ENCODE peak calls at places on chromosomes 3 and 15, in six cellular contexts. C is GM23338, O is choroid plexus epithelial cell, R is brain microvascular endothelial cell, J is cardiac muscle cell, L is suprapubic skin. H is an unnamed sample.

GRCh38 chr3:99131876-99132275 is 230.4 kb upstream of the DCBLD2 start:
- DNase-seq in O (peak), J (no peak), R (no peak), L (no peak), C (no peak), H (peak)

GRCh38 chr15:65773386-65774111 is 18.5 kb downstream of the DENND4A start:
- DNase-seq in R (no peak), O (no peak), J (no peak), L (no peak), C (no peak), H (no peak)

GRCh38 chr3:43770426-43771103 is 79.8 kb downstream of the ABHD5 start:
- DNase-seq in C (no peak), L (peak), O (peak), J (no peak), R (peak), H (no peak)

GRCh38 chr3:12178091-12178820 is 19.5 kb upstream of the TIMP4 start:
- DNase-seq in O (peak), J (no peak), C (no peak), R (peak), L (no peak), H (peak)

GRCh38 chr15:69045810-69046209 is 31.3 kb downstream of the NOX5 start:
- DNase-seq in J (peak), L (no peak), O (peak), R (peak), C (peak), H (peak)

GRCh38 chr3:10145685-10146084 is 4.1 kb downstream of the VHL start:
- DNase-seq in C (no peak), L (no peak), O (no peak), R (no peak), J (no peak), H (no peak)

GRCh38 chr3:61236556-61236955 is 14.7 kb downstream of the FHIT start:
- DNase-seq in J (no peak), C (no peak), L (no peak), O (no peak), R (no peak), H (no peak)

GRCh38 chr15:70269331-70269911 is 171.7 kb upstream of the TLE3 start:
- DNase-seq in L (no peak), C (no peak), J (no peak), O (no peak), R (no peak), H (no peak)

GRCh38 chr15:39594056-39594763 is 13.3 kb downstream of the THBS1 start:
- DNase-seq in J (no peak), C (no peak), R (no peak), L (no peak), O (no peak), H (peak)

GRCh38 chr15:72202302-72202701 is 4.7 kb upstream of the GRAMD2A start:
- DNase-seq in L (no peak), J (no peak), R (no peak), O (no peak), C (no peak), H (no peak)

GRCh38 chr3:127386490-127386889 is 98.6 kb upstream of the PRR20G start:
- DNase-seq in L (no peak), O (no peak), J (no peak), C (no peak), R (no peak), H (no peak)

GRCh38 chr3:197787412-197787811 is 3.6 kb upstream of the LRCH3 start:
- DNase-seq in J (no peak), L (no peak), C (no peak), O (peak), R (no peak), H (no peak)

GRCh38 chr3:31533169-31533870 is 595 bp downstream of the STT3B start:
- DNase-seq in J (peak), R (peak), C (peak), O (peak), L (peak), H (peak)

GRCh38 chr3:45664558-45664957 is 24.6 kb upstream of the SACM1L start:
- DNase-seq in R (no peak), C (no peak), O (no peak), L (no peak), J (no peak), H (no peak)

GRCh38 chr3:4139462-4140140 is 163.6 kb upstream of the SETMAR start:
- DNase-seq in R (no peak), L (no peak), J (no peak), C (no peak), O (no peak), H (no peak)

GRCh38 chr3:121918779-121919483 is 24.7 kb downstream of the SLC15A2 start:
- DNase-seq in R (no peak), L (no peak), J (no peak), O (no peak), C (no peak), H (no peak)

GRCh38 chr3:66923991-66924390 is 74.1 kb upstream of the KBTBD8 start:
- DNase-seq in L (no peak), C (no peak), J (no peak), O (no peak), R (no peak), H (no peak)

GRCh38 chr3:14261229-14261628 is 82.6 kb downstream of the LSM3 start:
- DNase-seq in C (peak), J (peak), L (peak), O (peak), R (peak), H (peak)

GRCh38 chr3:135083179-135083578 is 288.1 kb downstream of the EPHB1 start:
- DNase-seq in C (no peak), L (no peak), J (no peak), O (no peak), R (no peak), H (no peak)

GRCh38 chr15:79673416-79674123 is 223.2 kb downstream of the MTHFS start:
- DNase-seq in L (no peak), C (peak), J (no peak), R (peak), O (peak), H (peak)

GRCh38 chr3:141093971-141094401 is 42.8 kb downstream of the SPSB4 start:
- DNase-seq in L (no peak), J (no peak), R (no peak), C (no peak), O (peak), H (peak)

GRCh38 chr3:25532763-25533162 is 104.7 kb downstream of the RARB start:
- DNase-seq in L (no peak), R (peak), J (no peak), O (peak), C (peak), H (no peak)

GRCh38 chr3:140974900-140975299 is 33.3 kb downstream of the SLC25A36 start:
- DNase-seq in L (no peak), R (no peak), J (no peak), C (no peak), O (no peak), H (no peak)

GRCh38 chr3:123105201-123106189 is 38.7 kb downstream of the PDIA5 start:
- DNase-seq in O (no peak), C (no peak), L (no peak), J (no peak), R (no peak), H (no peak)

GRCh38 chr15:59388670-59389069 is 16.0 kb upstream of the MYO1E start:
- DNase-seq in C (no peak), R (no peak), J (no peak), O (peak), L (no peak), H (peak)

GRCh38 chr3:171464462-171464861 is 4.3 kb upstream of the TNIK start:
- DNase-seq in J (no peak), C (peak), L (no peak), O (no peak), R (no peak), H (no peak)

GRCh38 chr3:13461169-13462124 is 18.7 kb upstream of the HDAC11 start:
- DNase-seq in J (peak), L (no peak), O (peak), R (peak), C (peak), H (peak)

GRCh38 chr3:164723396-164723795 is 354.9 kb downstream of the SI start:
- DNase-seq in J (no peak), L (no peak), O (no peak), C (no peak), R (no peak), H (no peak)

GRCh38 chr3:101144080-101144479 is 150.9 kb upstream of the ABI3BP start:
- DNase-seq in L (no peak), C (peak), R (no peak), J (no peak), O (no peak), H (no peak)

GRCh38 chr3:128297401-128298138 is 144.3 kb downstream of the EEFSEC start:
- DNase-seq in L (peak), J (peak), C (no peak), R (no peak), O (peak), H (no peak)

GRCh38 chr3:43223670-43224364 is 62.5 kb upstream of the SNRK start:
- DNase-seq in J (no peak), C (no peak), L (no peak), R (no peak), O (peak), H (peak)

GRCh38 chr15:73346735-73347312 is 21.9 kb downstream of the HCN4 start:
- DNase-seq in O (peak), L (no peak), C (peak), J (peak), R (peak), H (peak)

GRCh38 chr15:29124581-29125381 is 144.8 kb downstream of the NSMCE3 start:
- DNase-seq in J (no peak), O (peak), C (peak), L (no peak), R (peak), H (peak)

GRCh38 chr3:23713641-23714040 is 92.1 kb upstream of the UBE2E1 start:
- DNase-seq in R (peak), C (no peak), J (no peak), L (no peak), O (no peak), H (peak)

GRCh38 chr15:40065166-40065565 is 26.2 kb upstream of the SRP14 start:
- DNase-seq in C (no peak), R (no peak), L (no peak), J (no peak), O (no peak), H (no peak)

GRCh38 chr3:108183178-108183577 is 39.0 kb downstream of the IFT57 start:
- DNase-seq in J (no peak), L (no peak), C (no peak), O (peak), R (no peak), H (no peak)

GRCh38 chr3:34077796-34078195 is 279.4 kb downstream of the PDCD6IP start:
- DNase-seq in O (peak), L (no peak), R (no peak), C (no peak), J (no peak), H (no peak)
- H3K4me3 ChIP-seq in O (no peak), L (no peak), R (no peak), C (no peak), J (no peak), H (no peak)

GRCh38 chr3:182947892-182948291 is 32.4 kb downstream of the DCUN1D1 start:
- DNase-seq in J (no peak), O (no peak), R (no peak), C (peak), L (no peak), H (no peak)
- TF ChIP-seq CTCF in J (no peak), O (peak), R (no peak), C (peak), L (no peak), H (no peak)

DNA sequence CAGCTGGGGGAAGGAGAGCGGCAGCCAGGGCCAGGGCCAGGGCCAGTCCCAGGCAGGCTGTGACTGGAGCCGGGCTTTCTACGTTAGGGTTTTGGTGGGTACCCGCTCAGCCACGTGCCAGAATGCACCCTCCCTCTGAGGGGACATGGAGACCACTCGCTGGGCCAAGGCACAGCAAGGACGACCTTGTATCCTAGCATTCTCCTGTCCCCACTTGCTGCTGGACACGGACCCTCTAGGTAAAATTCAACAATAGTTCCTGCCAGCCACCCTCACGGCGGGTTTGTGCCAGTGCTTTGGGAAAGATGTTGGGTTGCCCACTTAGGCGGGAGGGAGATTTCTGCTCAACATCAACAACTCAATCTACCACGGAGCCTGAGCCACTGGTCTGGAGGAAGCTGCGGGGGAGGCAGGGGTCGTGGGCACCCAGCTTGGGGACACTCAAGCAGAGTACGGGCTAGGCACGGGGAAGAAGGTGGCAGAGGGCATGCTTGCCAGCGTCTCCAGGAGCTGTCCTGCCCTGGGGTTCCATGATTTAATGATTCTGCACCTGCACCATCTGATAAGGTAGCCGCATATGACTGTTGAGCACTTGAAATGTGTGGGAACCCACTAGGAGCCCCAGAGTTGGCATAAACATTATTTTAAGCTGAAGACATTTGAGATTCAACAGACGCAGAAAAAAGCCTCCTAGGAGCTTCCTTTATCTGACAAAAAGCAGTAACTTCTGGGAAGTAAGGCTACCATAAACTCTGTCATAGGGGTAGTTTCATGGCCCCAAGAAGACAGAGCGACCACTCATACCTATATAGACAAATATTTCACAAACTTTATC is 22.5 kb upstream of the C15orf39 start:
- DNase-seq in J (no peak), L (no peak), C (no peak), O (no peak), R (no peak), H (no peak)
- H3K4me3 ChIP-seq in J (peak), L (peak), C (peak), O (peak), R (no peak), H (no peak)

GRCh38 chr3:112119686-112120484 is 13.2 kb downstream of the GCSAM start:
- DNase-seq in C (no peak), L (no peak), R (no peak), J (no peak), O (no peak), H (no peak)

GRCh38 chr3:112115806-112116383 is 17.2 kb downstream of the GCSAM start:
- DNase-seq in J (no peak), O (no peak), R (no peak), C (no peak), L (no peak), H (no peak)

GRCh38 chr3:112116777-112117186 is 16.3 kb downstream of the GCSAM start:
- DNase-seq in R (no peak), O (peak), C (no peak), L (no peak), J (no peak), H (no peak)

GRCh38 chr3:112117415-112117814 is 15.6 kb downstream of the GCSAM start:
- DNase-seq in J (no peak), O (no peak), L (no peak), C (no peak), R (no peak), H (no peak)

DNA sequence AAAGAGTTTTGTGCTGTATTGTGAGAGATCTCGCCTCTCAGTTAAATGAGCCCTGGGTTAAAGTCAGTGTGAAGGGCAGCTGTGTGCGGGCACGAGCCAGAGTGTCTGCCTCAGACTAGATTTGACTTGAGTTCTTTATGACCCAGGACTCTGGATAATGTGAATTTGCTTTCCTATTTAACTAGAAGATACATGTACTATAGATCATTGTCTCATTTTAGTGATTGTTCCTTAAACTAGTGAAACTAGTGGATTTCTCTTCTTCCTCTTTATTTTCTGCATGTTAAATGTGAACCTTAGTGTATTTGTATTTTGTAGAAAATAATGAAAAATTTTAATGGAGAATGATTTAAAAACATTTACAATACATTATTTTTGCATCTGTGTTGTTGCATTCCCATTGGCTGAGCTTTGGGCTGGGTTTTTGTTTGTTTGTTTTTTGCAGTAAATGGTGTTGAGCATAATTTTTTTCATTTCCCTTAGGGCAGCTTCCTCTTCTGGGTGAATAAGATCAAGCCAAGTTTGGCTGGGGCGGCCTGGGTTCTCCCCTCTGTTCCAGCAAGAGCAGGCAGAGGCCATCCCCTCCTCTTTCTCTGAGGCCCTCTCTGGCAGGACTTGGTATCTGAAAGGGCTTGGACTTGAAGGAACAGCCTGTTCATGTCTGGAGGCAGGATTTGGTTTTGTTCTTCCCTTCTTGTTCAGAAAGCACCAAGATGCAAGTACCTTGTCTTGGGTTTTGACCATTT is 15.0 kb downstream of the GCSAM start:
- DNase-seq in L (no peak), C (peak), J (no peak), O (no peak), R (no peak), H (no peak)
- TF ChIP-seq CTCF in L (no peak), C (no peak), J (no peak), O (peak), R (peak), H (no peak)

GRCh38 chr3:53495091-53495517 is 693 bp downstream of the CACNA1D start:
- DNase-seq in R (no peak), C (peak), J (peak), L (no peak), O (no peak), H (no peak)

GRCh38 chr3:53496984-53497383 is 2.6 kb downstream of the CACNA1D start:
- DNase-seq in J (no peak), O (no peak), R (no peak), L (no peak), C (no peak), H (no peak)

GRCh38 chr3:53493618-53493996 is 804 bp upstream of the CACNA1D start:
- DNase-seq in J (peak), O (no peak), R (no peak), L (no peak), C (peak), H (no peak)

GRCh38 chr3:53493997-53494791 is at the start of gene CACNA1D:
- DNase-seq in L (no peak), C (peak), O (no peak), R (no peak), J (peak), H (no peak)

DNA sequence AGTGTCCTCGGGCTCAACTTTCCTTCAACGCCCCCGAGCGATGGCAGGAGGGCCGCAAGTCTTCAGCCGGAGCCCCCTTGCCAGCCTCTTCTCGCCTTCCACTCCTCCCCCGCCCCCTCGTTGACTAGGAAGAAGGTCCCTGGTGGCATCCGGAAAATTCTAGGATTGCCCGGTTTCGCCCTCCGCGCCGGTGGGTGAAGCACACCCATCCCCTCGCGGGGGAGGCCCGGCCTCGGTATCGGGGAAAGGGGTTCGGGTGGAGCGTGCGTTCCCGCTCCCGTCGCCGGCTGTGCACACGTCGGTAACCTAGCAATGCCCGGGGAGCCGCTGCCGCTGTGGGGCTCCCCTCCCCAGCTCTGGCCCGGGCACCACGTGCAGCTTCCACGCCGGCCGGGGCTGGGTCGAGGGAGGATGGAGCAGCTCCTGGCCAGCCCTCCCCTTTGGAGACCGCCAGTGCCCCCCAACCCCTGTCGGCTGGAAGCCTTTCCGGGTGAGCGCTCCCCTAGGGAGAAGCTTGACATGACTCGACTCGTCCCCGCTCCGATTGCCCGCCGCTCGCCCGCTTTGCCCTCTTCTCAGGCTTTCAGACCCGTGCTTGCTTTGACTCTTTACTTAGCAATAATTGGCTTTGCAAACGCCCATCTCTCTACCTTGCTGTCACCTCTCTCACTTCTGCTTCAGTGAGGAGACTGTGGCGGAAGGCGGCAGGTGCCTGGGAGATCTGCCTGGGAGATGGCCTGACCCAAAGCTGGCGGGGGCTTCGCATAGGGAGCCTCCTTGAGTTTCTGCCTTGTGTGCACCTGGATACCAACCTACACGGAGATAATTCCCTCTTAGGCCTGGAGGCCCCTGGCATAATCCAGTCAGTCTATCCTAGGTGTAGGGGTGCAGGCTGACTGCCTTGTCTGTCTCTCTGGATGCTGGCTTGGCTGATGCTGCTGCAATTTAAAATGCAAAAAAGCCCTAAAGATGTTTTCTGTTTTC is 1.4 kb downstream of the CACNA1D start:
- DNase-seq in L (no peak), J (peak), R (no peak), C (peak), O (no peak), H (no peak)
- H3K4me3 ChIP-seq in L (peak), J (peak), R (peak), C (peak), O (no peak), H (no peak)

GRCh38 chr3:37593796-37594195 is 267.9 kb upstream of the CTDSPL start:
- DNase-seq in O (no peak), L (no peak), C (no peak), J (no peak), R (no peak), H (no peak)
- TF ChIP-seq CTCF in O (no peak), L (no peak), C (no peak), J (no peak), R (no peak), H (no peak)

H was measured in astrocyte of the spinal cord.